ENCODE peak calls at places on chromosomes 4 and X, in ten cellular contexts. R, I, X, B, E, M, J, S, G and C are unnamed samples.

GRCh38 chrX:97021680-97022079 is 138.0 kb downstream of the RPA4 start:
- DNase-seq in R (no peak), X (no peak), S (no peak), G (no peak), J (no peak), M (no peak), I (no peak), B (no peak), E (peak), C (no peak)

GRCh38 chr4:113003841-113004240 is 45.6 kb upstream of the ANK2 start:
- DNase-seq in B (no peak), M (no peak), S (no peak), X (no peak), I (no peak), R (no peak), E (no peak), G (no peak), J (no peak), C (no peak)

GRCh38 chr4:1752284-1753041 is 31.1 kb downstream of the TACC3 start:
- DNase-seq in X (no peak), E (peak), S (no peak), B (no peak), M (peak), G (no peak), J (no peak), I (peak), R (no peak), C (no peak)

GRCh38 chr4:13920901-13921300 is 293.4 kb upstream of the BOD1L1 start:
- DNase-seq in G (no peak), B (peak), E (peak), R (peak), X (no peak), M (peak), I (peak), S (peak), J (no peak), C (no peak)

GRCh38 chr4:57763070-57763469 is 652.9 kb upstream of the IGFBP7 start:
- DNase-seq in J (no peak), X (no peak), B (no peak), E (no peak), S (no peak), M (peak), G (no peak), I (no peak), R (no peak), C (no peak)

GRCh38 chr4:77120888-77121508 is 36.0 kb upstream of the CCNG2 start:
- DNase-seq in R (no peak), M (peak), G (no peak), I (peak), X (no peak), S (no peak), E (no peak), J (no peak), B (no peak), C (no peak)

GRCh38 chrX:101693476-101693875 is 33.8 kb upstream of the ARMCX2 start:
- DNase-seq in R (no peak), M (no peak), I (no peak), B (no peak), S (no peak), E (no peak), X (no peak), J (no peak), G (no peak), C (no peak)

GRCh38 chrX:20217906-20218305 is 48.8 kb downstream of the RPS6KA3 start:
- DNase-seq in E (no peak), G (no peak), J (no peak), B (no peak), I (no peak), S (no peak), M (no peak), X (no peak), R (no peak), C (no peak)

GRCh38 chr4:107317596-107317995 is 281.5 kb upstream of the DKK2 start:
- DNase-seq in B (no peak), E (no peak), G (no peak), R (no peak), X (no peak), J (no peak), S (no peak), M (no peak), I (no peak), C (no peak)

GRCh38 chrX:118727686-118728339 is 407 bp downstream of the IL13RA1 start:
- DNase-seq in J (no peak), G (no peak), M (peak), R (peak), X (no peak), I (peak), E (peak), S (peak), B (peak), C (peak)

GRCh38 chrX:150038977-150039599 is 100.8 kb upstream of the EOLA2 start:
- DNase-seq in S (no peak), I (no peak), X (no peak), R (peak), E (peak), B (no peak), M (no peak), J (no peak), G (no peak), C (no peak)

GRCh38 chrX:46715521-46715920 is 43.4 kb downstream of the SLC9A7 start:
- DNase-seq in I (no peak), E (no peak), X (no peak), G (no peak), R (no peak), B (no peak), J (no peak), S (no peak), M (no peak), C (no peak)

GRCh38 chr4:79959652-79960051 is 113.4 kb downstream of the ANTXR2 start:
- DNase-seq in S (no peak), X (no peak), E (no peak), G (no peak), R (no peak), B (no peak), M (no peak), J (no peak), I (no peak), C (no peak)

GRCh38 chr4:77044458-77045124 is 31.2 kb downstream of the CCNI start:
- DNase-seq in M (peak), G (no peak), X (no peak), R (peak), J (no peak), I (peak), B (no peak), E (peak), S (no peak), C (no peak)

GRCh38 chr4:73343432-73343831 is 60.7 kb upstream of the ALB start:
- DNase-seq in M (no peak), X (no peak), B (no peak), J (no peak), G (no peak), R (no peak), E (no peak), I (peak), S (no peak), C (no peak)

GRCh38 chr4:56324011-56324610 is 63.2 kb downstream of the AASDH start:
- DNase-seq in J (no peak), B (no peak), M (no peak), S (no peak), G (no peak), I (no peak), E (no peak), X (no peak), R (no peak), C (no peak)

GRCh38 chr4:23373269-23373668 is 516.6 kb downstream of the PPARGC1A start:
- DNase-seq in I (no peak), B (peak), X (no peak), G (no peak), S (no peak), J (no peak), M (peak), R (peak), E (peak), C (peak)

GRCh38 chr4:26062221-26062620 is 148.2 kb downstream of the SMIM20 start:
- DNase-seq in B (no peak), M (no peak), J (no peak), X (no peak), S (no peak), G (no peak), E (peak), I (no peak), R (no peak), C (no peak)

GRCh38 chr4:80173387-80173786 is 23.9 kb upstream of the PRDM8 start:
- DNase-seq in M (peak), R (no peak), J (no peak), X (peak), G (no peak), B (no peak), I (no peak), E (peak), S (no peak), C (no peak)

GRCh38 chr4:108830509-108831244 is 67.8 kb upstream of the ETNPPL start:
- DNase-seq in B (peak), E (peak), S (no peak), X (no peak), G (no peak), R (no peak), J (no peak), I (no peak), M (no peak), C (peak)

GRCh38 chr4:77169496-77169895 is 12.5 kb downstream of the CCNG2 start:
- DNase-seq in M (no peak), B (no peak), R (no peak), E (peak), G (no peak), X (no peak), S (no peak), I (no peak), J (no peak), C (no peak)

GRCh38 chrX:56726609-56727008 is 2.4 kb upstream of the NBDY start:
- DNase-seq in J (no peak), X (no peak), I (peak), R (peak), M (peak), G (no peak), E (peak), B (peak), S (no peak), C (peak)

GRCh38 chrX:56727531-56727930 is 1.5 kb upstream of the NBDY start:
- DNase-seq in G (no peak), B (no peak), J (no peak), E (no peak), M (no peak), R (no peak), I (no peak), X (no peak), S (no peak), C (no peak)

GRCh38 chrX:56728752-56729151 is 291 bp upstream of the NBDY start:
- DNase-seq in R (peak), J (no peak), G (no peak), B (peak), E (peak), S (peak), M (peak), X (peak), I (no peak), C (peak)

GRCh38 chrX:56728321-56728720 is 722 bp upstream of the NBDY start:
- DNase-seq in G (no peak), I (no peak), M (peak), S (no peak), R (peak), B (no peak), X (no peak), J (no peak), E (no peak), C (no peak)

GRCh38 chrX:56729152-56729557 is at the start of gene NBDY:
- DNase-seq in E (peak), S (peak), M (peak), R (peak), I (no peak), G (no peak), X (peak), B (peak), J (peak), C (peak)
- TF ChIP-seq POLR2A in E (peak), S (peak), M (no peak), R (peak), I (no peak), G (no peak), X (peak), B (peak), J (no peak), C (no peak)

GRCh38 chr4:169005453-169006099 is 4.5 kb downstream of the CBR4 start:
- DNase-seq in I (peak), X (no peak), E (peak), R (peak), M (no peak), B (no peak), S (no peak), G (no peak), J (no peak), C (no peak)
- TF ChIP-seq CTCF in I (peak), X (no peak), E (peak), R (peak), M (peak), B (peak), S (peak), G (peak), J (no peak), C (peak)

GRCh38 chr4:8270912-8271815 is 1.6 kb downstream of the HTRA3 start:
- DNase-seq in J (no peak), R (no peak), G (no peak), S (no peak), X (no peak), M (peak), I (no peak), E (no peak), B (no peak), C (no peak)

GRCh38 chr4:8270418-8270771 is 841 bp downstream of the HTRA3 start:
- DNase-seq in X (no peak), S (no peak), M (no peak), E (no peak), R (no peak), I (no peak), B (no peak), J (no peak), G (no peak), C (no peak)

GRCh38 chr4:8268211-8268610 is 1.3 kb upstream of the HTRA3 start:
- DNase-seq in G (no peak), X (no peak), M (no peak), E (no peak), R (no peak), S (no peak), I (no peak), B (no peak), J (no peak), C (no peak)

GRCh38 chr4:8268901-8269534 is 536 bp upstream of the HTRA3 start:
- DNase-seq in R (no peak), J (no peak), M (no peak), E (no peak), B (no peak), G (no peak), S (no peak), I (no peak), X (no peak), C (no peak)

GRCh38 chr4:8269535-8270417 is at the start of gene HTRA3:
- DNase-seq in X (no peak), S (peak), E (peak), B (peak), I (no peak), R (no peak), M (peak), G (no peak), J (no peak), C (peak)
- H3K4me3 ChIP-seq in X (peak), S (peak), E (peak), B (no peak), I (no peak), R (peak), M (peak), G (no peak), J (no peak), C (peak)

DNA sequence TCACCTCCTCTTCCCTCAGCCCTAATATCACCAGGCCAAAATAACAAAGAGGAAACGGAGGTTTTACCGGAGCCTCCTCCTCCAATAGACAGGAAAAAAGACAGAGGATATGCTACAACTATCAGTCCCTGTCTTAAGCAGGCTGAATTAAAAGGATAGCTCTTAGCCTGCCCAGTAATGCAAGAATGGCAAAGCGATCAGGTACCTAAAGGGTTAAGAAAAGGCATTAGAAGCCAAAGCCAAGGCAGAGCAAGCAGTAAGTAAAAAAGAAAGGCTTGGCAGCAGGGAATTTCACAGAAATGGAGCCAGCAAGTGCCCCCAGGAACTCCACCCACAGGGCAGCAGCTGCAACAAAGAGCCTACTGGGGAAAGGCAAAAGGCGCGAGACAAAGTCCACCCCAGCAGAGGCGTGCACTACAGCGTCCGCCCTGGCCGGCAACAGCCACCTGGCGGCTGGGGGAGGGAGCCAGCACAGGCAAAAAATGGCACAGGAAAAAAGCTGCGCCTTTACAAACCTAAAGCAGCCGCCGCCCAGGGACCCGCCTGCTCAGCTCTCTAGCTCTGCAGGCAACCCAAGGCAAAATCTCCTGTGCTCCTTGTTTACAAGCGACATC is 220.6 kb upstream of the ZC4H2 start:
- DNase-seq in S (no peak), J (no peak), B (peak), I (peak), M (no peak), X (no peak), R (peak), G (no peak), E (no peak), C (peak)
- TF ChIP-seq POLR2A in S (no peak), J (no peak), B (no peak), I (peak), M (no peak), X (no peak), R (no peak), G (no peak), E (no peak), C (no peak)

DNA sequence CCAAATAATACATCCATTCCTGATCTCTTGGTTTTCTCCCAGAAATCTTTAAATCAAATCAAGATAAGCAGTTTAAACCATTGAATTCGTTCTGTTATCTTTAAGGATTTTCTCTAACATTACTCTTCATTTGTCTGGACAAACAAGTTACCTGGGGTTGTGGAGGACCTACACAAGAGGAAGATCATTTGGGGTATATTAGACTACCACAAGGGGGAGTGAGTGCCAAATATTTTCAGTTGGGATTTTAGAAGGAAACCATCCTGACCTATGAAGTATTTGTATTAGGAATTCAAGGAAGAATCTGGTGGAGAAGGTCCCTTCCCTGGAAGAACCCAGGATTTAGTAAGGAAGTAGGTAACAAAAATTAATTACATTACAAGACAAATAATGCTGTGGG is 12.0 kb upstream of the DCHS2 start:
- DNase-seq in M (peak), I (peak), S (no peak), E (peak), J (no peak), G (peak), B (no peak), R (peak), X (no peak), C (no peak)
- TF ChIP-seq CTCF in M (peak), I (peak), S (no peak), E (peak), J (no peak), G (peak), B (peak), R (peak), X (no peak), C (peak)

GRCh38 chrX:49190783-49191032 is 4.5 kb upstream of the PRICKLE3 start:
- DNase-seq in B (no peak), E (no peak), S (no peak), J (no peak), I (no peak), R (no peak), G (no peak), X (no peak), M (no peak), C (no peak)
- H3K4me3 ChIP-seq in B (no peak), E (peak), S (peak), J (no peak), I (no peak), R (peak), G (peak), X (peak), M (peak), C (peak)

DNA sequence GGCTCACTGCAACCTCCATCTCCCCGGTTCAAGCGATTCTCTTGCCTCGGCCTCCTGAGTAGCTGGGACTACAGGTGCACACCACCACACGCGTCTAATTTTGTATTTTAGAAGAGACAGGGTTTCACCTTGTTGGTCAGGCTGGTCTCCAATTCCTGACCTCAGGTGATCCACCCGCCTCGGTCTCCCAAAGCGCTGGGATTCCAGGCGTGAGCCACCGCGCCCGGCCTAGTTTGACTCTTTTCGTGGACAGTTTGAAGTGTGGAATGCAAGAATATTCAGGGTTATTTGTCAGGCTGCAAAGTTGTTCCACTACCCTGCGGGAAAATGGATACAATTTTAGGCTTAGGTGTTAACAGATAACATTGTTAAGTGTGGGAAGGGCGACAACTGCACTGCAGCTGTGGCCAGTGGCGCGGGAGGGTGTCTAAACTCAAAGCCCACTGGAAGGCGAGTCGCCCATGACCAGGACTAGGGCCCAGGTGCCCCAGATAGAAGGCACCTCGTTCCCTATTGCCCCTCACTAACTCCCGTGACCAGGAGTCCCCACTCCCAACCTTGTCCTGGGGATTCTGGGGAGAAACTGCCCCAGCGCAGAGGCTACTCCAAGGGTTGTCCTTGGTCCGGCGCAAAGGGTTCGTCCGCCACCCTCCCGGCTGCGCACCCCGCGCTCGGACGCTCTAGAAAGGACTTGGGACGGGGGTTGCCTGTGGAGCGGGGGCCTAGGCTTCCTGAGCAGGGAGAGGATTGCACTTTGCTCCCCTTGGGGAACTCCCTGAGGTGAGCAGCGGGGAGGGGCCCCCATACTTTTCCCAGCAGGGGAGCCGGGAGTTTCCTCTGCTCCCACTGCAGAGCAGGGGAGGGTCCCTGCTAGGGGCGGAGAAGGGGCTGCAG is 1.1 kb upstream of the CD99 start:
- DNase-seq in X (no peak), S (no peak), I (peak), G (no peak), E (no peak), J (peak), M (no peak), B (no peak), R (no peak), C (no peak)
- TF ChIP-seq POLR2A in X (peak), S (no peak), I (peak), G (no peak), E (no peak), J (no peak), M (no peak), B (no peak), R (no peak), C (no peak)